ENCODE peak calls at places on chromosome 16, in four cellular contexts. G is GM12878, A is A549, K is SK-N-SH. N is an unnamed sample. For H3K4me1, the result is how much of the 10 kb centered on the place peaks cover.

GRCh38 chr16:3731126-3731935 is 14.0 kb upstream of the TRAP1 start:
- DNase-seq in G (no peak), K (no peak), A (no peak), N (no peak)

GRCh38 chr16:3118204-3118790 is 5.9 kb downstream of the ZNF205 start:
- DNase-seq in K (no peak), A (no peak), G (no peak), N (no peak)

GRCh38 chr16:89369266-89369895 is 121.0 kb downstream of the ANKRD11 start:
- DNase-seq in A (no peak), G (no peak), K (no peak), N (peak)

GRCh38 chr16:51408357-51408756 is 257.3 kb upstream of the SALL1 start:
- DNase-seq in A (peak), G (no peak), K (no peak), N (no peak)

GRCh38 chr16:4970010-4970409 is 11.9 kb downstream of the SEC14L5 start:
- DNase-seq in G (no peak), K (no peak), A (no peak), N (no peak)

GRCh38 chr16:66130296-66130910 is 236.1 kb upstream of the CDH5 start:
- DNase-seq in A (no peak), K (no peak), G (no peak), N (no peak)

GRCh38 chr16:66512589-66513404 is 37.1 kb downstream of the TK2 start:
- DNase-seq in K (no peak), A (no peak), G (no peak), N (no peak)

GRCh38 chr16:15951852-15952251 is 2.4 kb downstream of the ABCC1 start:
- DNase-seq in K (no peak), A (no peak), G (no peak), N (no peak)

GRCh38 chr16:3174618-3175148 is 13.3 kb upstream of the OR1F1 start:
- DNase-seq in A (no peak), G (no peak), K (no peak), N (no peak)

GRCh38 chr16:58329147-58329546 is 34.3 kb upstream of the PRSS54 start:
- DNase-seq in K (no peak), G (no peak), A (no peak), N (no peak)

GRCh38 chr16:19861069-19861468 is 23.6 kb downstream of the GPRC5B start:
- DNase-seq in A (no peak), G (no peak), K (no peak), N (no peak)

GRCh38 chr16:30805370-30806169 is 18.6 kb upstream of the ZNF629 start:
- DNase-seq in G (no peak), A (peak), K (peak), N (peak)

GRCh38 chr16:89134269-89134668 is 37.3 kb upstream of the CDH15 start:
- DNase-seq in K (no peak), G (no peak), A (no peak), N (no peak)

GRCh38 chr16:87874639-87875472 is 5.5 kb upstream of the SLC7A5 start:
- DNase-seq in G (no peak), A (no peak), K (no peak), N (peak)

GRCh38 chr16:2990891-2991290 is 10.6 kb upstream of the PKMYT1 start:
- DNase-seq in A (no peak), K (no peak), G (no peak), N (no peak)

GRCh38 chr16:5214466-5214865 is 116.9 kb upstream of the EEF2KMT start:
- DNase-seq in G (no peak), K (no peak), A (no peak), N (no peak)

GRCh38 chr16:89860747-89861304 is 12.6 kb upstream of the TCF25 start:
- DNase-seq in K (peak), G (no peak), A (peak), N (peak)

GRCh38 chr16:12096162-12096781 is 119.7 kb downstream of the SNX29 start:
- DNase-seq in K (no peak), G (no peak), A (no peak), N (no peak)

GRCh38 chr16:86517033-86517432 is 6.7 kb downstream of the FOXF1 start:
- DNase-seq in G (no peak), K (no peak), A (no peak), N (no peak)

GRCh38 chr16:85381738-85382592 is 231.2 kb upstream of the GSE1 start:
- DNase-seq in A (no peak), G (no peak), K (peak), N (peak)
- TF ChIP-seq REST in A (no peak), G (no peak), K (no peak), N (peak)

GRCh38 chr16:50210266-50211038 is 55.9 kb upstream of the ADCY7 start:
- DNase-seq in A (peak), G (peak), K (peak), N (peak)

GRCh38 chr16:50216231-50216630 is 50.1 kb upstream of the ADCY7 start:
- DNase-seq in K (no peak), A (no peak), G (no peak), N (no peak)

GRCh38 chr16:50215680-50216079 is 50.7 kb upstream of the ADCY7 start:
- DNase-seq in G (no peak), A (no peak), K (no peak), N (no peak)

GRCh38 chr16:50209548-50210265 is 56.6 kb downstream of the TENT4B start:
- DNase-seq in K (no peak), A (no peak), G (no peak), N (no peak)

GRCh38 chr16:50213939-50214519 is 52.3 kb upstream of the ADCY7 start:
- DNase-seq in A (peak), G (no peak), K (peak), N (peak)
- TF ChIP-seq MAX in A (no peak), G (no peak), K (no peak), N (no peak)

GRCh38 chr16:9103546-9103945 is 12.1 kb downstream of the HAPSTR1 start:
- DNase-seq in K (no peak), A (no peak), G (no peak), N (no peak)
- H3K4me1 ChIP-seq in K (under half), A (half or more), G (under half), N (under half)

GRCh38 chr16:62929593-62929992 is 893.4 kb upstream of the CDH8 start:
- DNase-seq in A (no peak), K (no peak), G (no peak), N (no peak)
- TF ChIP-seq REST in A (no peak), K (no peak), G (no peak), N (no peak)

GRCh38 chr16:52546291-52546941 is 527 bp downstream of the TOX3 start:
- DNase-seq in A (no peak), K (peak), G (no peak), N (no peak)

GRCh38 chr16:52549011-52549692 is 2.2 kb upstream of the TOX3 start:
- DNase-seq in G (no peak), K (no peak), A (no peak), N (no peak)

GRCh38 chr16:52547834-52548215 is 882 bp upstream of the TOX3 start:
- DNase-seq in A (no peak), K (no peak), G (no peak), N (no peak)

GRCh38 chr16:52547001-52547833 is at the start of gene TOX3:
- DNase-seq in K (peak), G (no peak), A (no peak), N (no peak)

GRCh38 chr16:52548261-52549010 is 1.5 kb upstream of the TOX3 start:
- DNase-seq in G (no peak), A (no peak), K (no peak), N (no peak)
- TF ChIP-seq MAX in G (no peak), A (no peak), K (no peak), N (no peak)

DNA sequence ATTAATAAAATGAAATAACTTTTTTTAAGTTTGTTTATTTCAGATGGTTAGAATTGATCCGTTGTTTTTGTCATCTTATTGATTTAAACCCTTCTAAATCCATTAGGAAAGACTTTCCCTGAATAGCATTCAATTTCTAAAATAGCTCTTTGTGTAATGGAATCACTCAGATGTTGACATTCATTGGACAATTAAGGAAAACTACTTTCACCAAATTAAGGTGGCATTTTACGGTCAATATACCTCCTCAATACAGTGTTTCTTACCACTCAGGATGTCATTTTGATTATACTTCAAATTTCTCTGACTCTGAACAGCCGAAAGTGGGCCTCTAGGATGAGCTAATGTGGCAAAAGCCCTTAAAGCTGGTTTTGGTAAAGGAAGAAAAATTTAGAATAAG is 1.8 kb downstream of the ARL6IP1 start:
- DNase-seq in K (no peak), A (no peak), G (no peak), N (no peak)
- H3K4me1 ChIP-seq in K (under half), A (under half), G (under half), N (under half)